ENCODE peak calls at places on chromosomes 16 and 17, in six cellular contexts. N, W, M, S, Z and X are unnamed samples.

GRCh38 chr16:8146613-8147012 is 443.7 kb downstream of the TMEM114 start:
- DNase-seq in S (no peak), N (no peak), W (no peak), Z (no peak), M (no peak), X (no peak)

GRCh38 chr17:78929908-78930775 is 5.0 kb upstream of the TIMP2 start:
- DNase-seq in Z (no peak), S (no peak), N (no peak), W (no peak), M (no peak), X (no peak)

GRCh38 chr17:47811709-47812108 is 9.9 kb downstream of the OSBPL7 start:
- DNase-seq in W (no peak), Z (no peak), S (no peak), M (no peak), N (no peak), X (no peak)

GRCh38 chr16:85916141-85916890 is 17.4 kb downstream of the IRF8 start:
- DNase-seq in Z (peak), N (no peak), S (no peak), M (no peak), W (peak), X (no peak)

GRCh38 chr17:44171931-44172455 is 1.5 kb downstream of the ASB16 start:
- DNase-seq in M (no peak), N (no peak), W (no peak), Z (no peak), S (no peak), X (no peak)

GRCh38 chr17:73188011-73188410 is 4.8 kb upstream of the COG1 start:
- DNase-seq in Z (peak), M (peak), W (peak), S (no peak), N (no peak), X (no peak)

GRCh38 chr16:77843412-77843811 is 55.0 kb downstream of the VAT1L start:
- DNase-seq in N (no peak), W (no peak), M (no peak), S (no peak), Z (no peak), X (no peak)

GRCh38 chr16:55501549-55502322 is 7.1 kb upstream of the LPCAT2 start:
- DNase-seq in M (no peak), S (no peak), Z (no peak), W (no peak), N (no peak), X (no peak)

GRCh38 chr17:58531661-58532554 is 17.5 kb upstream of the MTMR4 start:
- DNase-seq in M (peak), Z (peak), W (peak), N (peak), S (peak), X (peak)

GRCh38 chr17:7632492-7632894 is 2.6 kb downstream of the SHBG start:
- DNase-seq in Z (peak), W (peak), M (peak), S (no peak), N (no peak), X (no peak)

GRCh38 chr16:17469011-17469741 is 1.6 kb downstream of the XYLT1 start:
- DNase-seq in Z (no peak), S (no peak), W (peak), M (peak), N (no peak), X (no peak)

GRCh38 chr16:89278441-89279240 is 61.1 kb downstream of the ZNF778 start:
- DNase-seq in S (no peak), Z (no peak), N (no peak), M (no peak), W (no peak), X (no peak)

GRCh38 chr17:52106070-52106469 is 52.4 kb downstream of the CA10 start:
- DNase-seq in N (no peak), S (no peak), Z (no peak), M (no peak), W (no peak), X (no peak)

GRCh38 chr17:48546187-48546923 is 1.4 kb upstream of the HOXB2 start:
- DNase-seq in N (no peak), M (peak), W (peak), Z (no peak), S (no peak), X (no peak)

GRCh38 chr16:11571549-11571948 is 15.2 kb downstream of the LITAF start:
- DNase-seq in N (no peak), Z (no peak), W (no peak), S (no peak), M (no peak), X (no peak)

GRCh38 chr17:37373530-37374159 is 2.1 kb upstream of the C17orf78 start:
- DNase-seq in M (peak), S (peak), W (peak), Z (peak), N (peak), X (peak)

GRCh38 chr17:35025541-35025940 is 38.0 kb downstream of the RFFL start:
- DNase-seq in M (no peak), Z (no peak), N (no peak), W (no peak), S (no peak), X (no peak)

GRCh38 chr17:41919165-41919817 is 540 bp upstream of the ACLY start:
- DNase-seq in M (peak), Z (peak), N (no peak), W (peak), S (no peak), X (no peak)

GRCh38 chr17:30933966-30934365 is 12.2 kb downstream of the ADAP2 start:
- DNase-seq in M (no peak), Z (no peak), N (no peak), S (no peak), W (no peak), X (no peak)

GRCh38 chr16:2787961-2788360 is 601 bp upstream of the PRSS33 start:
- DNase-seq in Z (no peak), W (no peak), S (no peak), M (no peak), N (no peak), X (no peak)

GRCh38 chr17:35540589-35541404 is 3.3 kb upstream of the SLFN12L start:
- DNase-seq in W (peak), S (no peak), M (peak), N (no peak), Z (peak), X (peak)

GRCh38 chr16:79607587-79607986 is 7.0 kb upstream of the MAF start:
- DNase-seq in S (no peak), N (no peak), Z (peak), M (peak), W (peak), X (no peak)

GRCh38 chr17:39598635-39599005 is 9.1 kb downstream of the NEUROD2 start:
- DNase-seq in M (no peak), S (no peak), N (no peak), Z (no peak), W (no peak), X (no peak)

GRCh38 chr17:17254026-17254425 is 17.1 kb upstream of the FLCN start:
- DNase-seq in S (no peak), W (no peak), N (no peak), Z (no peak), M (peak), X (no peak)